ENCODE peak calls at places on chromosomes 3 and 15, in five cellular contexts. One of them, this sample, is unnamed.

GRCh38 chr3:64717872-64718613 is 30.2 kb upstream of the ADAMTS9 start:
- DNase-seq in Panc1: no peak
- DNase-seq in stimulated activated CD8-positive, alpha-beta memory T cell treated with anti-CD3 and anti-CD28 coated beads, Interleukin-2, amount 100 ng/mL, for 1 hour: no peak
- DNase-seq in EL: no peak
- DNase-seq in cardiac fibroblast: peak
- DNase-seq in this sample: no peak

GRCh38 chr3:115695081-115695480 is 71.8 kb downstream of the GAP43 start:
- DNase-seq in Panc1: no peak
- DNase-seq in EL: no peak
- DNase-seq in cardiac fibroblast: no peak
- DNase-seq in stimulated activated CD8-positive, alpha-beta memory T cell treated with anti-CD3 and anti-CD28 coated beads, Interleukin-2, amount 100 ng/mL, for 1 hour: no peak
- DNase-seq in this sample: no peak

GRCh38 chr3:18062289-18063025 is 320.0 kb upstream of the TBC1D5 start:
- DNase-seq in cardiac fibroblast: no peak
- DNase-seq in EL: peak
- DNase-seq in stimulated activated CD8-positive, alpha-beta memory T cell treated with anti-CD3 and anti-CD28 coated beads, Interleukin-2, amount 100 ng/mL, for 1 hour: no peak
- DNase-seq in Panc1: no peak
- DNase-seq in this sample: peak

GRCh38 chr3:30221622-30222021 is 384.8 kb upstream of the TGFBR2 start:
- DNase-seq in Panc1: no peak
- DNase-seq in EL: peak
- DNase-seq in stimulated activated CD8-positive, alpha-beta memory T cell treated with anti-CD3 and anti-CD28 coated beads, Interleukin-2, amount 100 ng/mL, for 1 hour: no peak
- DNase-seq in cardiac fibroblast: no peak
- DNase-seq in this sample: peak

GRCh38 chr3:194133661-194134230 is 2.2 kb upstream of the HES1 start:
- DNase-seq in EL: peak
- DNase-seq in stimulated activated CD8-positive, alpha-beta memory T cell treated with anti-CD3 and anti-CD28 coated beads, Interleukin-2, amount 100 ng/mL, for 1 hour: no peak
- DNase-seq in Panc1: no peak
- DNase-seq in cardiac fibroblast: peak
- DNase-seq in this sample: no peak

GRCh38 chr15:93121994-93122910 is 33.2 kb upstream of the RGMA start:
- DNase-seq in Panc1: no peak
- DNase-seq in cardiac fibroblast: no peak
- DNase-seq in stimulated activated CD8-positive, alpha-beta memory T cell treated with anti-CD3 and anti-CD28 coated beads, Interleukin-2, amount 100 ng/mL, for 1 hour: no peak
- DNase-seq in EL: no peak
- DNase-seq in this sample: no peak

GRCh38 chr3:63625161-63625560 is 27.3 kb upstream of the SNTN start:
- DNase-seq in cardiac fibroblast: peak
- DNase-seq in stimulated activated CD8-positive, alpha-beta memory T cell treated with anti-CD3 and anti-CD28 coated beads, Interleukin-2, amount 100 ng/mL, for 1 hour: no peak
- DNase-seq in EL: peak
- DNase-seq in Panc1: no peak
- DNase-seq in this sample: peak

GRCh38 chr15:53226559-53226958 is 436.4 kb upstream of the ONECUT1 start:
- DNase-seq in Panc1: no peak
- DNase-seq in stimulated activated CD8-positive, alpha-beta memory T cell treated with anti-CD3 and anti-CD28 coated beads, Interleukin-2, amount 100 ng/mL, for 1 hour: no peak
- DNase-seq in cardiac fibroblast: no peak
- DNase-seq in EL: no peak
- DNase-seq in this sample: no peak

GRCh38 chr15:51909591-51909990 is 62.0 kb downstream of the LEO1 start:
- DNase-seq in cardiac fibroblast: no peak
- DNase-seq in EL: no peak
- DNase-seq in Panc1: no peak
- DNase-seq in stimulated activated CD8-positive, alpha-beta memory T cell treated with anti-CD3 and anti-CD28 coated beads, Interleukin-2, amount 100 ng/mL, for 1 hour: no peak
- DNase-seq in this sample: no peak

GRCh38 chr3:62823461-62824050 is 51.7 kb downstream of the CADPS start:
- DNase-seq in stimulated activated CD8-positive, alpha-beta memory T cell treated with anti-CD3 and anti-CD28 coated beads, Interleukin-2, amount 100 ng/mL, for 1 hour: no peak
- DNase-seq in cardiac fibroblast: no peak
- DNase-seq in EL: no peak
- DNase-seq in Panc1: no peak
- DNase-seq in this sample: no peak

GRCh38 chr3:66997560-66998074 is 490 bp upstream of the KBTBD8 start:
- DNase-seq in Panc1: no peak
- DNase-seq in cardiac fibroblast: no peak
- DNase-seq in EL: peak
- DNase-seq in stimulated activated CD8-positive, alpha-beta memory T cell treated with anti-CD3 and anti-CD28 coated beads, Interleukin-2, amount 100 ng/mL, for 1 hour: no peak
- DNase-seq in this sample: no peak

GRCh38 chr15:68365140-68365745 is 66.7 kb downstream of the ITGA11 start:
- DNase-seq in cardiac fibroblast: peak
- DNase-seq in EL: no peak
- DNase-seq in Panc1: no peak
- DNase-seq in stimulated activated CD8-positive, alpha-beta memory T cell treated with anti-CD3 and anti-CD28 coated beads, Interleukin-2, amount 100 ng/mL, for 1 hour: no peak
- DNase-seq in this sample: peak

GRCh38 chr15:43276563-43277200 is 10.0 kb upstream of the TGM5 start:
- DNase-seq in stimulated activated CD8-positive, alpha-beta memory T cell treated with anti-CD3 and anti-CD28 coated beads, Interleukin-2, amount 100 ng/mL, for 1 hour: no peak
- DNase-seq in Panc1: no peak
- DNase-seq in EL: no peak
- DNase-seq in cardiac fibroblast: no peak
- DNase-seq in this sample: no peak

GRCh38 chr3:40713306-40713705 is 188.5 kb downstream of the ZNF621 start:
- DNase-seq in cardiac fibroblast: no peak
- DNase-seq in EL: no peak
- DNase-seq in Panc1: no peak
- DNase-seq in stimulated activated CD8-positive, alpha-beta memory T cell treated with anti-CD3 and anti-CD28 coated beads, Interleukin-2, amount 100 ng/mL, for 1 hour: no peak
- DNase-seq in this sample: no peak

GRCh38 chr15:59691194-59691805 is 2.2 kb upstream of the BNIP2 start:
- DNase-seq in EL: peak
- DNase-seq in cardiac fibroblast: peak
- DNase-seq in Panc1: no peak
- DNase-seq in stimulated activated CD8-positive, alpha-beta memory T cell treated with anti-CD3 and anti-CD28 coated beads, Interleukin-2, amount 100 ng/mL, for 1 hour: no peak
- DNase-seq in this sample: peak

GRCh38 chr15:74405823-74406222 is 27.9 kb downstream of the SEMA7A start:
- DNase-seq in stimulated activated CD8-positive, alpha-beta memory T cell treated with anti-CD3 and anti-CD28 coated beads, Interleukin-2, amount 100 ng/mL, for 1 hour: no peak
- DNase-seq in cardiac fibroblast: no peak
- DNase-seq in Panc1: no peak
- DNase-seq in EL: no peak
- DNase-seq in this sample: no peak

GRCh38 chr15:63473007-63473748 is 31.2 kb upstream of the USP3 start:
- DNase-seq in stimulated activated CD8-positive, alpha-beta memory T cell treated with anti-CD3 and anti-CD28 coated beads, Interleukin-2, amount 100 ng/mL, for 1 hour: no peak
- DNase-seq in EL: no peak
- DNase-seq in Panc1: no peak
- DNase-seq in cardiac fibroblast: no peak
- DNase-seq in this sample: no peak

GRCh38 chr15:99232740-99233139 is 16.6 kb downstream of the TTC23 start:
- DNase-seq in EL: no peak
- DNase-seq in Panc1: no peak
- DNase-seq in cardiac fibroblast: no peak
- DNase-seq in stimulated activated CD8-positive, alpha-beta memory T cell treated with anti-CD3 and anti-CD28 coated beads, Interleukin-2, amount 100 ng/mL, for 1 hour: no peak
- DNase-seq in this sample: no peak

GRCh38 chr15:74978503-74978902 is 16.9 kb upstream of the SCAMP5 start:
- DNase-seq in Panc1: no peak
- DNase-seq in cardiac fibroblast: no peak
- DNase-seq in stimulated activated CD8-positive, alpha-beta memory T cell treated with anti-CD3 and anti-CD28 coated beads, Interleukin-2, amount 100 ng/mL, for 1 hour: no peak
- DNase-seq in EL: no peak
- DNase-seq in this sample: peak

GRCh38 chr3:156873906-156874305 is 47.8 kb downstream of the LEKR1 start:
- DNase-seq in EL: no peak
- DNase-seq in cardiac fibroblast: no peak
- DNase-seq in stimulated activated CD8-positive, alpha-beta memory T cell treated with anti-CD3 and anti-CD28 coated beads, Interleukin-2, amount 100 ng/mL, for 1 hour: no peak
- DNase-seq in Panc1: no peak
- DNase-seq in this sample: no peak

GRCh38 chr3:197175503-197175902 is 122.9 kb downstream of the DLG1 start:
- DNase-seq in cardiac fibroblast: no peak
- DNase-seq in stimulated activated CD8-positive, alpha-beta memory T cell treated with anti-CD3 and anti-CD28 coated beads, Interleukin-2, amount 100 ng/mL, for 1 hour: no peak
- DNase-seq in Panc1: no peak
- DNase-seq in EL: no peak
- DNase-seq in this sample: no peak

GRCh38 chr3:127006781-127007436 is 24.0 kb downstream of the PLXNA1 start:
- DNase-seq in cardiac fibroblast: peak
- DNase-seq in stimulated activated CD8-positive, alpha-beta memory T cell treated with anti-CD3 and anti-CD28 coated beads, Interleukin-2, amount 100 ng/mL, for 1 hour: no peak
- DNase-seq in Panc1: no peak
- DNase-seq in EL: no peak
- DNase-seq in this sample: peak

GRCh38 chr3:13037458-13038117 is 35.6 kb downstream of the IQSEC1 start:
- DNase-seq in EL: no peak
- DNase-seq in Panc1: no peak
- DNase-seq in cardiac fibroblast: no peak
- DNase-seq in stimulated activated CD8-positive, alpha-beta memory T cell treated with anti-CD3 and anti-CD28 coated beads, Interleukin-2, amount 100 ng/mL, for 1 hour: no peak
- DNase-seq in this sample: no peak

GRCh38 chr3:110774496-110775265 is 296.9 kb upstream of the NECTIN3 start:
- DNase-seq in cardiac fibroblast: no peak
- DNase-seq in stimulated activated CD8-positive, alpha-beta memory T cell treated with anti-CD3 and anti-CD28 coated beads, Interleukin-2, amount 100 ng/mL, for 1 hour: no peak
- DNase-seq in Panc1: no peak
- DNase-seq in EL: peak
- DNase-seq in this sample: no peak